ENCODE peak calls at places on chromosomes 11 and 22, in eight cellular contexts. M is H9; C is CD8-positive, alpha-beta T cell; E is PC-3; H is CD4-positive, CD25-positive, alpha-beta regulatory T cell; W is kidney; L is prostate gland; A is ovary. P is an unnamed sample.

GRCh38 chr22:19878461-19879247 is 24.0 kb upstream of the GNB1L start:
- DNase-seq in M (no peak), C (no peak), E (no peak), H (no peak), W (peak; percentile 67), L (no peak), A (peak; percentile 13), P (no peak)

GRCh38 chr11:69394902-69395690 is 86.4 kb upstream of the LINC01488 start:
- DNase-seq in M (no peak), C (no peak), E (no peak), H (no peak), W (peak; percentile 32), L (no peak), A (no peak), P (no peak)

GRCh38 chr11:45102361-45102809 is 44.1 kb upstream of the PRDM11 start:
- DNase-seq in M (no peak), C (no peak), E (no peak), H (no peak), W (peak; percentile 66), L (no peak), A (no peak), P (no peak)

GRCh38 chr11:56705784-56706396 is 7.0 kb downstream of the OR9G1 start:
- DNase-seq in M (no peak), C (no peak), E (no peak), H (no peak), W (no peak), L (no peak), A (no peak), P (no peak)

GRCh38 chr11:36512016-36512415 is 1.9 kb upstream of the TRAF6 start:
- DNase-seq in M (no peak), C (no peak), E (no peak), H (no peak), W (no peak), L (no peak), A (no peak), P (no peak)

GRCh38 chr11:100857236-100858005 is 170.3 kb downstream of the ARHGAP42 start:
- DNase-seq in M (no peak), C (no peak), E (no peak), H (no peak), W (no peak), L (no peak), A (no peak), P (no peak)

GRCh38 chr22:24060375-24060788 is 49.3 kb downstream of the CABIN1 start:
- DNase-seq in M (no peak), C (no peak), E (peak; percentile 83), H (no peak), W (no peak), L (peak; percentile 51), A (no peak), P (no peak)

GRCh38 chr11:132983289-132983688 is 549.0 kb downstream of the OPCML start:
- DNase-seq in M (no peak), C (no peak), E (no peak), H (no peak), W (no peak), L (no peak), A (no peak), P (no peak)

GRCh38 chr11:97269527-97269926 is 879.7 kb downstream of the JRKL start:
- DNase-seq in M (no peak), C (no peak), E (peak; percentile 33), H (no peak), W (no peak), L (no peak), A (no peak), P (no peak)

GRCh38 chr11:84234011-84234410 is 947.8 kb upstream of the CCDC90B start:
- DNase-seq in M (no peak), C (no peak), E (no peak), H (no peak), W (no peak), L (no peak), A (no peak), P (no peak)

GRCh38 chr11:62508336-62509058 is 38.1 kb downstream of the AHNAK start:
- DNase-seq in M (peak; percentile 85), C (no peak), E (peak; percentile 85), H (peak; percentile 11), W (peak; percentile 93), L (peak; percentile 84), A (peak; percentile 32), P (peak; percentile 67)

GRCh38 chr11:115112779-115113178 is 391.4 kb downstream of the CADM1 start:
- DNase-seq in M (no peak), C (no peak), E (no peak), H (no peak), W (no peak), L (no peak), A (no peak), P (no peak)

DNA sequence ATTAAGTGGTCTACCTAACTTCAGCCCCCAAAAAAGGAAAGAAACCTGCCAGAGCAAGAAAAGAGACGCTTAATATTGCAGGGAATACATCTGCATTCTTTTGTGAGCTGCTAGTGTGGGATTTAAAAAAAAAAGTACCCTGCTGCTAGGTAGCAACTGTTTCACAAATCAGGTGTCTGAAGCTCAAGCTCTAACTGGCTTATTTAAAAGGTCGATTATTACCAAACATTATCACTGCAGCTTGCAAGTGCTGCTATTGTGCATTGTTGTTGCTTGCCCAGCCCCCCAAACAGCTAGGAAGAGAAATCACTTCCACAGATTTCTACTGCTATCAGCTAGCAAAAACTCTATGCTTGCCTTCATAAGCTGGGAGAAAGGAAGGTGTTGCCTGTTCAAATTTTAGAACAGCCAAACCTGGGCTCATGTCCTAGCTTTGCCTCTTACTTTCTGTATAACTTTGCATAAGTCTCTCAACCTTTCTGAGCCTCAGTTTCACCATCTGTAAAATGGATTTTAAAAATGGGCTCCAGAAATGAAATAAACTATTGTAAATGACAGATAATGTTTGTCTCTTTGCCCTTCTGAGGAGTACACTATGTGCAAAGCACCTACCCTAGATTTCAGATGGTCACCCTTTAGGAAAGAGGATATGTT is 68.9 kb downstream of the FAM168A start:
- DNase-seq in M (no peak), C (no peak), E (no peak), H (no peak), W (no peak), L (no peak), A (no peak), P (no peak)
- H3K27ac ChIP-seq in M (peak overlapping the region; percentile 68), C (no peak overlapping the region), E (no peak overlapping the region), H (no peak overlapping the region), W (no peak overlapping the region), L (peak overlapping the region; percentile 64), A (no peak overlapping the region), P (no peak overlapping the region)

DNA sequence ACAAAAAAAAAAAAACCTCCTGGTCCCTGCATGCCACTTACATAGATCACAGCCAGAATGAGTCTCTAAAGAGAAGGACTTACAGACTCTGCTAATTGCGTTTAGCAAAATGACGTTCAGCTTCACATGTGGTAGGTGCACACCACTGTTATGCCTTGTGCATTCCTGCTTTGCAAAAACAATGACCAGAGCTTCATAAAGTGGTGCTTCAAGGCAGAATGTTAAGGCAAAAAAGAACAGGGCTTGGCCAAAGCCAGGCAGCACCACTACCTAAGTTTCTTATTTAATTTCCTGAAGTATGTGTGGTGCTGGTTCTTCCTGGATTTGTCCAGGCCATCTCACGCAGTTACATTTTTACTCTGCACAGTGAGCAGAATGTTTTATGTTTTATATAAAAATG is 85.2 kb downstream of the GALNT18 start:
- DNase-seq in M (no peak), C (no peak), E (no peak), H (no peak), W (no peak), L (no peak), A (no peak), P (no peak)
- H3K27ac ChIP-seq in M (no peak overlapping the region), C (no peak overlapping the region), E (no peak overlapping the region), H (no peak overlapping the region), W (no peak overlapping the region), L (no peak overlapping the region), A (no peak overlapping the region), P (no peak overlapping the region)

GRCh38 chr11:47185305-47186075 is 744 bp downstream of the PACSIN3 start:
- DNase-seq in M (peak; percentile 96), C (no peak), E (peak; percentile 84), H (no peak), W (peak; percentile 84), L (peak; percentile 69), A (peak; percentile 70), P (no peak)

GRCh38 chr11:47183031-47183856 is 3.0 kb downstream of the PACSIN3 start:
- DNase-seq in M (no peak), C (no peak), E (no peak), H (no peak), W (no peak), L (no peak), A (no peak), P (no peak)

GRCh38 chr11:47186076-47186936 is at the start of gene PACSIN3:
- DNase-seq in M (peak; percentile 58), C (no peak), E (peak; percentile 63), H (peak; percentile 33), W (peak; percentile 78), L (no peak), A (peak; percentile 53), P (peak; percentile 31)

GRCh38 chr11:47183969-47184368 is 2.3 kb downstream of the PACSIN3 start:
- DNase-seq in M (no peak), C (no peak), E (no peak), H (no peak), W (no peak), L (no peak), A (no peak), P (no peak)

DNA sequence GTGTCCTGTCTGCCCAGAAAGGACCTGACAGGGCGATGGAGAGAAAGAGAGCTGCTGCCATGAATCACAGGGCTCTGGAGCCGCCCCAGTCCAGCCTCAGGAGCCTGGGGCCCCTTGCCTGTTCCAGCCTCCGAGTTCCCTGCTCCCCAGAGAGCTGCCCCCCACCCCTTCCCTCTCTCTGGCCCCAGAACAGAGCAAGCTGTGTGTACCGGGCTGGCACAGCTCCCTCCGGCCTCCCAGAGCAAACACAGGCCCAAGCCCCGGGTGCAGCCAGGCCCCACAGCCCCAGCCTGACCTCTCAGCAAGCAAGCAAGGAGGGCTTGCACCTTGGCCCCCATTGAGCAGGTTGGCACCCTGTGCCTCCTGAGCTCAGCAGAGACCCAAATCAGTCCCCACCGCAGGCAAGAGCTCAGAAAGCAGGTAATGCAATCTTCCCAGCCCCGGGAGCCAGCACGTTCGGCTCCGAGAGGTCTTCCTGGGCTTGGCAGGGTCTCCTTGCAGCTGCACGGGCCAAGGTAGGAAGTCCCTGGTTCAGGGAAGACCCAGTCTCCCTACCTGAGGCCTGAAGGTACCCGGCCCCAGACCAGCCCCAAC is 1.4 kb downstream of the PACSIN3 start:
- DNase-seq in M (no peak), C (no peak), E (no peak), H (no peak), W (no peak), L (no peak), A (no peak), P (peak; percentile 59)
- H3K27ac ChIP-seq in M (no peak overlapping the region), C (no peak overlapping the region), E (peak overlapping the region; percentile 81), H (no peak overlapping the region), W (no peak overlapping the region), L (peak overlapping the region; percentile 94), A (peak overlapping the region; percentile 94), P (peak overlapping the region; percentile 98)

DNA sequence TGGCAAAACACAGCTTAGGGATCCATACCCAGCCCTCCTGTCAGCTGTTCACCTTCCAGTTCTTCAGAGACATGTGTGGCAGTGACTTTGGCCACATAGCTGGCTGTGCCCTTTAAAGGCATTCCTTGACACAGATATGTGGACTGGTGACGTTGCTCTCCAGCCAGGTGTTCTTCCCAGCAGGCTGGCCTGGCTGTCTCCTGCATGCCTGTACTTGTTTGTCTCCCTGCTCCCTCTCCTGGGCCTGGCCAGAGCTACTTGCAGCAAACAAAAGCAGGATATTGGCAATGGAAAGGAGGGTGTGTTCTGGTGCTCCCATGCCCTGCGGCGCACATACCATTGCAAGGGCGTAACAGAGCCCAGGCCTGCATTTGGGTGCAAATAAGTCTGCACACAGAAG is 38.3 kb downstream of the PIK3IP1 start:
- DNase-seq in M (peak; percentile 86), C (no peak), E (no peak), H (no peak), W (no peak), L (peak; percentile 98), A (no peak), P (no peak)
- H3K27ac ChIP-seq in M (no peak overlapping the region), C (no peak overlapping the region), E (no peak overlapping the region), H (no peak overlapping the region), W (no peak overlapping the region), L (peak overlapping the region; percentile 88), A (no peak overlapping the region), P (no peak overlapping the region)